ENCODE peak calls at places on chromosome 21, in seven cellular contexts. P is GM23338, S is upper lobe of left lung, K is suprapubic skin, Q is stomach, W is sigmoid colon, X is endothelial cell of umbilical vein. I is an unnamed sample.

GRCh38 chr21:45974073-45975016 is 7.2 kb upstream of the COL6A1 start:
- DNase-seq in W (peak; percentile 89), P (peak; percentile 72), X (peak; percentile 42), S (no peak), K (peak; percentile 83), Q (peak; percentile 26), I (no peak)

GRCh38 chr21:26546698-26547097 is 26.4 kb downstream of the CYYR1 start:
- DNase-seq in K (no peak), P (no peak), X (peak; percentile 83), Q (no peak), S (peak; percentile 61), W (no peak), I (no peak)

GRCh38 chr21:26965567-26966359 is 1.1 kb downstream of the ADAMTS5 start:
- DNase-seq in P (peak; percentile 89), S (no peak), W (peak; percentile 84), Q (peak; percentile 25), K (peak; percentile 65), X (no peak), I (no peak)

GRCh38 chr21:16330340-16331319 is 600.8 kb downstream of the USP25 start:
- DNase-seq in P (peak; percentile 81), S (no peak), Q (no peak), W (no peak), X (peak; percentile 87), K (no peak), I (peak; percentile 67)

GRCh38 chr21:34845521-34846213 is 176.9 kb downstream of the CLIC6 start:
- DNase-seq in X (peak; percentile 80), K (no peak), W (no peak), P (no peak), Q (peak; percentile 82), S (peak; percentile 85), I (peak; percentile 80)

GRCh38 chr21:15257646-15258045 is 192.8 kb upstream of the NRIP1 start:
- DNase-seq in W (no peak), Q (no peak), X (no peak), P (no peak), K (no peak), S (no peak), I (no peak)

GRCh38 chr21:17818158-17819113 is 720 bp downstream of the C21orf91 start:
- DNase-seq in P (peak; percentile 76), S (peak; percentile 51), W (peak; percentile 68), Q (peak; percentile 34), K (peak; percentile 72), X (peak; percentile 55), I (peak; percentile 59)

GRCh38 chr21:26707241-26707640 is 134.2 kb upstream of the CYYR1 start:
- DNase-seq in K (no peak), X (no peak), P (no peak), S (no peak), Q (no peak), W (no peak), I (no peak)

GRCh38 chr21:14690886-14691285 is 144.8 kb upstream of the SAMSN1 start:
- DNase-seq in X (no peak), Q (no peak), K (no peak), P (no peak), S (no peak), W (no peak), I (no peak)

GRCh38 chr21:24225432-24225831 is 1381.8 kb downstream of the MRPL39 start:
- DNase-seq in Q (no peak), X (no peak), W (no peak), K (no peak), P (no peak), S (no peak), I (no peak)

GRCh38 chr21:14071902-14072734 is 138.6 kb downstream of the LIPI start:
- DNase-seq in K (no peak), W (no peak), Q (peak; percentile 20), S (no peak), X (no peak), P (no peak), I (no peak)

GRCh38 chr21:46368533-46369285 is 44.8 kb downstream of the PCNT start:
- DNase-seq in X (no peak), P (no peak), S (peak; percentile 23), W (no peak), Q (no peak), K (no peak), I (no peak)

GRCh38 chr21:32307706-32308105 is 9.1 kb downstream of the MRAP start:
- DNase-seq in K (no peak), W (no peak), P (no peak), S (no peak), Q (no peak), X (no peak), I (no peak)

GRCh38 chr21:35350965-35351364 is 301.9 kb upstream of the RUNX1 start:
- DNase-seq in X (no peak), S (no peak), P (no peak), W (no peak), K (no peak), Q (no peak), I (no peak)

GRCh38 chr21:27425172-27425571 is 458.3 kb upstream of the ADAMTS5 start:
- DNase-seq in S (no peak), P (peak; percentile 58), Q (no peak), W (no peak), K (no peak), X (no peak), I (no peak)

GRCh38 chr21:31182231-31183129 is 144.2 kb upstream of the KRTAP19-8 start:
- DNase-seq in P (no peak), X (no peak), K (no peak), W (no peak), S (no peak), Q (no peak), I (no peak)

GRCh38 chr21:29302340-29302991 is 3.7 kb downstream of the BACH1 start:
- DNase-seq in P (no peak), K (no peak), X (no peak), Q (no peak), W (no peak), S (no peak), I (peak; percentile 50)
- TF ChIP-seq POLR2AphosphoS5 in P (no peak), K (no peak), X (no peak), Q (no peak), W (peak; percentile 57), S (no peak), I (peak; percentile 45)

GRCh38 chr21:33682992-33683627 is 40.8 kb downstream of the ITSN1 start:
- DNase-seq in W (no peak), K (no peak), X (peak; percentile 90), P (no peak), Q (no peak), S (no peak), I (no peak)

GRCh38 chr21:33684923-33685560 is 42.7 kb downstream of the ITSN1 start:
- DNase-seq in W (no peak), Q (no peak), K (no peak), X (peak; percentile 79), P (peak; percentile 59), S (no peak), I (no peak)

GRCh38 chr21:33686386-33686785 is 44.1 kb downstream of the ITSN1 start:
- DNase-seq in K (no peak), X (no peak), S (no peak), P (no peak), Q (no peak), W (no peak), I (no peak)

GRCh38 chr21:33685613-33686197 is 43.4 kb downstream of the ITSN1 start:
- DNase-seq in W (no peak), K (no peak), X (peak; percentile 82), S (no peak), Q (no peak), P (peak; percentile 41), I (no peak)

GRCh38 chr21:33684068-33684467 is 41.8 kb downstream of the ITSN1 start:
- DNase-seq in S (no peak), P (no peak), K (no peak), Q (no peak), X (peak; percentile 73), W (no peak), I (no peak)
- H3K27ac ChIP-seq in S (no peak overlapping the region), P (peak overlapping the region; percentile 82), K (peak overlapping the region; percentile 3), Q (no peak overlapping the region), X (peak overlapping the region; percentile 93), W (no peak overlapping the region), I (no peak overlapping the region)

GRCh38 chr21:41953831-41954653 is at the start of gene C2CD2:
- DNase-seq in Q (peak; percentile 72), S (peak; percentile 50), P (peak; percentile 78), K (no peak), W (peak; percentile 83), X (peak; percentile 86), I (no peak)
- H3K4me1 ChIP-seq in Q (peaks cover 27% of the 10 kb centered on the region), S (peaks cover 26% of the 10 kb centered on the region), P (peaks cover 27% of the 10 kb centered on the region), K (peaks cover 57% of the 10 kb centered on the region), W (peaks cover 27% of the 10 kb centered on the region), X (peaks cover 36% of the 10 kb centered on the region), I (peaks cover 14% of the 10 kb centered on the region)

GRCh38 chr21:38787461-38788274 is 18.1 kb upstream of the ETS2 start:
- DNase-seq in P (peak; percentile 37), X (no peak), K (no peak), W (no peak), Q (peak; percentile 75), S (peak; percentile 55), I (peak; percentile 83)
- TF ChIP-seq POLR2AphosphoS5 in P (no peak), X (no peak), K (no peak), W (no peak), Q (no peak), S (no peak), I (peak; percentile 90)

GRCh38 chr21:36454706-36455105 is 25.2 kb downstream of the CLDN14 start:
- DNase-seq in K (no peak), S (no peak), W (no peak), P (no peak), X (no peak), Q (no peak), I (no peak)

GRCh38 chr21:36454079-36454478 is 25.8 kb downstream of the CLDN14 start:
- DNase-seq in Q (no peak), W (no peak), S (no peak), K (no peak), P (no peak), X (peak; percentile 87), I (no peak)

GRCh38 chr21:36446296-36446695 is 33.6 kb downstream of the CLDN14 start:
- DNase-seq in W (no peak), P (no peak), X (no peak), Q (no peak), S (no peak), K (no peak), I (no peak)

GRCh38 chr21:36452281-36452680 is 27.6 kb downstream of the CLDN14 start:
- DNase-seq in P (no peak), W (no peak), S (no peak), Q (no peak), K (no peak), X (peak; percentile 36), I (no peak)

DNA sequence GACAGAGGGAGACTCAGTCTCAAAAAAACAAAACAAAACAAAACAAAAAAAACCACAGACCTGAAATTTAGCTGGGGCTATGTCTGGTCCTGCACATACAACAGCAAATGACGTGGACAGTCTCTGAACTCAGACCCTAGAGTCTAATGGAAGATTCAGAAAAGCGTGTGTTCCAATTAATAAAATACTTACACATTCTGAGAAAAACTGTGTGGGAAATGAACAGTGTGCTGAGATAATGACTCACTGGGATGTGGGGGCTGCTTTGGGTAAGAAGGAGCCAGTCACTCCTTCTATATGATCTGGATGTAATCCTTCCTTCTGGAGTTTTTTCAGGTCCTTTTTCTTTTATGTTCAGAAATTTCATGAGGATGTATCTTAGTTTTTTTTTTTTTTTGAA is 29.4 kb downstream of the CLDN14 start:
- DNase-seq in P (no peak), X (peak; percentile 57), Q (no peak), K (no peak), W (no peak), S (no peak), I (no peak)
- H3K27ac ChIP-seq in P (no peak overlapping the region), X (peak overlapping the region; percentile 61), Q (no peak overlapping the region), K (no peak overlapping the region), W (no peak overlapping the region), S (no peak overlapping the region), I (no peak overlapping the region)

GRCh38 chr21:44477712-44478111 is 22.4 kb downstream of the LRRC3 start:
- DNase-seq in W (peak; percentile 17), X (no peak), K (no peak), S (no peak), P (no peak), Q (no peak), I (no peak)
- H3K4me1 ChIP-seq in W (peaks cover 22% of the 10 kb centered on the region), X (no peaks in the 10 kb centered on the region), K (no peaks in the 10 kb centered on the region), S (no peaks in the 10 kb centered on the region), P (no peaks in the 10 kb centered on the region), Q (peaks cover 4% of the 10 kb centered on the region), I (no peaks in the 10 kb centered on the region)

I was measured in prostate gland.